ENCODE peak calls at places on chromosomes 12 and 14, in seven cellular contexts. One of them, this sample, is unnamed.

GRCh38 chr12:109485201-109485600 is 7.8 kb downstream of the UBE3B start:
- DNase-seq in K562: no peak
- DNase-seq in GM12878: no peak
- DNase-seq in HepG2: no peak
- DNase-seq in SK-N-SH: no peak
- DNase-seq in GM12892: no peak
- DNase-seq in H1: no peak
- DNase-seq in this sample: no peak

GRCh38 chr12:120869376-120869775 is 34.8 kb downstream of the SPPL3 start:
- DNase-seq in SK-N-SH: no peak
- DNase-seq in K562: no peak
- DNase-seq in GM12892: no peak
- DNase-seq in HepG2: no peak
- DNase-seq in GM12878: no peak
- DNase-seq in H1: no peak
- DNase-seq in this sample: no peak

GRCh38 chr12:27081668-27082091 is 698 bp downstream of the C12orf71 start:
- DNase-seq in SK-N-SH: no peak
- DNase-seq in HepG2: peak
- DNase-seq in H1: peak
- DNase-seq in K562: peak
- DNase-seq in GM12878: no peak
- DNase-seq in GM12892: no peak
- DNase-seq in this sample: no peak

GRCh38 chr12:132439333-132439904 is 50.5 kb upstream of the FBRSL1 start:
- DNase-seq in GM12878: no peak
- DNase-seq in HepG2: no peak
- DNase-seq in GM12892: no peak
- DNase-seq in H1: no peak
- DNase-seq in SK-N-SH: no peak
- DNase-seq in K562: no peak
- DNase-seq in this sample: no peak

GRCh38 chr12:45296046-45296586 is 80.2 kb downstream of the ANO6 start:
- DNase-seq in SK-N-SH: no peak
- DNase-seq in K562: no peak
- DNase-seq in HepG2: peak
- DNase-seq in H1: no peak
- DNase-seq in GM12892: no peak
- DNase-seq in GM12878: no peak
- DNase-seq in this sample: no peak

GRCh38 chr14:70096866-70097265 is 91.9 kb downstream of the SLC8A3 start:
- DNase-seq in GM12892: no peak
- DNase-seq in H1: no peak
- DNase-seq in GM12878: no peak
- DNase-seq in K562: peak
- DNase-seq in HepG2: peak
- DNase-seq in SK-N-SH: peak
- DNase-seq in this sample: no peak

GRCh38 chr14:64387232-64387737 is 868 bp upstream of the MTHFD1 start:
- DNase-seq in H1: no peak
- DNase-seq in GM12878: no peak
- DNase-seq in SK-N-SH: peak
- DNase-seq in GM12892: no peak
- DNase-seq in K562: peak
- DNase-seq in HepG2: peak
- DNase-seq in this sample: peak

GRCh38 chr12:111428081-111428727 is 22.5 kb downstream of the SH2B3 start:
- DNase-seq in K562: no peak
- DNase-seq in GM12892: no peak
- DNase-seq in GM12878: no peak
- DNase-seq in H1: no peak
- DNase-seq in SK-N-SH: no peak
- DNase-seq in HepG2: no peak
- DNase-seq in this sample: no peak

GRCh38 chr14:25570483-25570882 is 520.5 kb upstream of the STXBP6 start:
- DNase-seq in H1: no peak
- DNase-seq in K562: no peak
- DNase-seq in SK-N-SH: no peak
- DNase-seq in GM12878: no peak
- DNase-seq in HepG2: no peak
- DNase-seq in GM12892: no peak
- DNase-seq in this sample: no peak

GRCh38 chr12:42143401-42144173 is 1.1 kb downstream of the GXYLT1 start:
- DNase-seq in GM12878: no peak
- DNase-seq in HepG2: no peak
- DNase-seq in GM12892: no peak
- DNase-seq in K562: no peak
- DNase-seq in H1: no peak
- DNase-seq in SK-N-SH: peak
- DNase-seq in this sample: no peak

GRCh38 chr14:69580009-69580577 is 5.4 kb upstream of the CCDC177 start:
- DNase-seq in GM12892: no peak
- DNase-seq in SK-N-SH: peak
- DNase-seq in H1: no peak
- DNase-seq in K562: peak
- DNase-seq in HepG2: peak
- DNase-seq in GM12878: no peak
- DNase-seq in this sample: no peak

GRCh38 chr12:42893802-42894201 is 304.3 kb upstream of the PRICKLE1 start:
- DNase-seq in HepG2: no peak
- DNase-seq in H1: no peak
- DNase-seq in GM12878: no peak
- DNase-seq in K562: no peak
- DNase-seq in GM12892: no peak
- DNase-seq in SK-N-SH: no peak
- DNase-seq in this sample: no peak

GRCh38 chr14:99821519-99822165 is 28.4 kb downstream of the EML1 start:
- DNase-seq in GM12892: no peak
- DNase-seq in HepG2: no peak
- DNase-seq in GM12878: no peak
- DNase-seq in H1: no peak
- DNase-seq in SK-N-SH: peak
- DNase-seq in K562: no peak
- DNase-seq in this sample: no peak

GRCh38 chr12:30485230-30485890 is 210.3 kb downstream of the IPO8 start:
- DNase-seq in GM12892: no peak
- DNase-seq in H1: no peak
- DNase-seq in SK-N-SH: no peak
- DNase-seq in HepG2: no peak
- DNase-seq in GM12878: no peak
- DNase-seq in K562: no peak
- DNase-seq in this sample: no peak

GRCh38 chr12:45779936-45780335 is 50.4 kb downstream of the ARID2 start:
- DNase-seq in H1: no peak
- DNase-seq in HepG2: no peak
- DNase-seq in GM12878: no peak
- DNase-seq in SK-N-SH: no peak
- DNase-seq in K562: no peak
- DNase-seq in GM12892: no peak
- DNase-seq in this sample: no peak

GRCh38 chr12:123983822-123984485 is 10.9 kb downstream of the ZNF664 start:
- DNase-seq in HepG2: peak
- DNase-seq in GM12878: no peak
- DNase-seq in GM12892: peak
- DNase-seq in SK-N-SH: peak
- DNase-seq in K562: peak
- DNase-seq in H1: no peak
- DNase-seq in this sample: no peak

GRCh38 chr14:105151131-105151837 is 17.3 kb downstream of the JAG2 start:
- DNase-seq in HepG2: no peak
- DNase-seq in SK-N-SH: no peak
- DNase-seq in GM12878: no peak
- DNase-seq in H1: no peak
- DNase-seq in K562: no peak
- DNase-seq in GM12892: no peak
- DNase-seq in this sample: no peak

GRCh38 chr14:105151838-105152793 is 16.5 kb downstream of the JAG2 start:
- DNase-seq in GM12878: no peak
- DNase-seq in SK-N-SH: no peak
- DNase-seq in GM12892: no peak
- DNase-seq in H1: no peak
- DNase-seq in HepG2: no peak
- DNase-seq in K562: no peak
- DNase-seq in this sample: no peak

GRCh38 chr14:105153739-105154475 is 14.7 kb downstream of the JAG2 start:
- DNase-seq in SK-N-SH: no peak
- DNase-seq in H1: no peak
- DNase-seq in GM12878: no peak
- DNase-seq in HepG2: no peak
- DNase-seq in K562: no peak
- DNase-seq in GM12892: no peak
- DNase-seq in this sample: no peak

GRCh38 chr14:105153331-105153731 is 15.2 kb downstream of the JAG2 start:
- DNase-seq in H1: no peak
- DNase-seq in SK-N-SH: peak
- DNase-seq in K562: no peak
- DNase-seq in GM12878: no peak
- DNase-seq in GM12892: no peak
- DNase-seq in HepG2: no peak
- DNase-seq in this sample: no peak

GRCh38 chr14:105152794-105153241 is 15.8 kb downstream of the JAG2 start:
- DNase-seq in GM12878: no peak
- DNase-seq in K562: no peak
- DNase-seq in HepG2: no peak
- DNase-seq in H1: no peak
- DNase-seq in SK-N-SH: no peak
- DNase-seq in GM12892: no peak
- DNase-seq in this sample: no peak
- TF ChIP-seq TAF1 in GM12878: no peak
- TF ChIP-seq TAF1 in K562: no peak
- TF ChIP-seq TAF1 in HepG2: no peak
- TF ChIP-seq TAF1 in H1: no peak
- TF ChIP-seq TAF1 in SK-N-SH: no peak
- TF ChIP-seq TAF1 in GM12892: no peak
- TF ChIP-seq TAF1 in this sample: no peak

GRCh38 chr12:47397664-47398281 is 308.1 kb downstream of the RPAP3 start:
- DNase-seq in HepG2: peak
- DNase-seq in SK-N-SH: no peak
- DNase-seq in GM12892: no peak
- DNase-seq in K562: peak
- DNase-seq in H1: no peak
- DNase-seq in GM12878: no peak
- DNase-seq in this sample: no peak

GRCh38 chr12:47393403-47393790 is 312.4 kb downstream of the RPAP3 start:
- DNase-seq in GM12878: no peak
- DNase-seq in H1: no peak
- DNase-seq in SK-N-SH: no peak
- DNase-seq in K562: no peak
- DNase-seq in HepG2: no peak
- DNase-seq in GM12892: no peak
- DNase-seq in this sample: no peak

GRCh38 chr12:47394070-47394469 is 311.8 kb downstream of the RPAP3 start:
- DNase-seq in HepG2: no peak
- DNase-seq in K562: no peak
- DNase-seq in H1: no peak
- DNase-seq in GM12878: no peak
- DNase-seq in GM12892: no peak
- DNase-seq in SK-N-SH: no peak
- DNase-seq in this sample: no peak

GRCh38 chr12:47400251-47400650 is 305.6 kb downstream of the RPAP3 start:
- DNase-seq in H1: no peak
- DNase-seq in SK-N-SH: no peak
- DNase-seq in HepG2: no peak
- DNase-seq in GM12892: no peak
- DNase-seq in K562: no peak
- DNase-seq in GM12878: no peak
- DNase-seq in this sample: no peak

GRCh38 chr12:47396902-47397663 is 308.7 kb downstream of the RPAP3 start:
- DNase-seq in K562: no peak
- DNase-seq in HepG2: no peak
- DNase-seq in GM12892: no peak
- DNase-seq in GM12878: no peak
- DNase-seq in SK-N-SH: no peak
- DNase-seq in H1: no peak
- DNase-seq in this sample: no peak
- TF ChIP-seq TAF1 in K562: no peak
- TF ChIP-seq TAF1 in HepG2: no peak
- TF ChIP-seq TAF1 in GM12892: no peak
- TF ChIP-seq TAF1 in GM12878: no peak
- TF ChIP-seq TAF1 in SK-N-SH: no peak
- TF ChIP-seq TAF1 in H1: no peak
- TF ChIP-seq TAF1 in this sample: no peak

GRCh38 chr14:95922080-95922479 is 45.4 kb downstream of the TUNAR start:
- DNase-seq in H1: no peak
- DNase-seq in K562: no peak
- DNase-seq in GM12892: no peak
- DNase-seq in HepG2: no peak
- DNase-seq in SK-N-SH: no peak
- DNase-seq in GM12878: no peak
- DNase-seq in this sample: no peak
- TF ChIP-seq TAF1 in H1: no peak
- TF ChIP-seq TAF1 in K562: no peak
- TF ChIP-seq TAF1 in GM12892: no peak
- TF ChIP-seq TAF1 in HepG2: no peak
- TF ChIP-seq TAF1 in SK-N-SH: no peak
- TF ChIP-seq TAF1 in GM12878: no peak
- TF ChIP-seq TAF1 in this sample: no peak

GRCh38 chr12:6751767-6752166 is 1.2 kb downstream of the MLF2 start:
- DNase-seq in GM12878: no peak
- DNase-seq in K562: no peak
- DNase-seq in SK-N-SH: no peak
- DNase-seq in H1: no peak
- DNase-seq in GM12892: no peak
- DNase-seq in HepG2: no peak
- DNase-seq in this sample: no peak

GRCh38 chr12:6750506-6750905 is 2.4 kb downstream of the MLF2 start:
- DNase-seq in K562: no peak
- DNase-seq in SK-N-SH: no peak
- DNase-seq in GM12878: no peak
- DNase-seq in HepG2: no peak
- DNase-seq in H1: no peak
- DNase-seq in GM12892: no peak
- DNase-seq in this sample: no peak

GRCh38 chr12:6748761-6749160 is 4.2 kb downstream of the MLF2 start:
- DNase-seq in GM12878: no peak
- DNase-seq in SK-N-SH: no peak
- DNase-seq in GM12892: no peak
- DNase-seq in H1: no peak
- DNase-seq in K562: no peak
- DNase-seq in HepG2: no peak
- DNase-seq in this sample: no peak

GRCh38 chr12:6742833-6743232 is 10.1 kb downstream of the MLF2 start:
- DNase-seq in SK-N-SH: no peak
- DNase-seq in GM12878: no peak
- DNase-seq in GM12892: no peak
- DNase-seq in H1: no peak
- DNase-seq in HepG2: no peak
- DNase-seq in K562: no peak
- DNase-seq in this sample: no peak

GRCh38 chr12:6745751-6746525 is 7.0 kb downstream of the MLF2 start:
- DNase-seq in K562: no peak
- DNase-seq in GM12892: no peak
- DNase-seq in H1: no peak
- DNase-seq in HepG2: no peak
- DNase-seq in GM12878: no peak
- DNase-seq in SK-N-SH: no peak
- DNase-seq in this sample: no peak
- TF ChIP-seq TAF1 in K562: no peak
- TF ChIP-seq TAF1 in GM12892: no peak
- TF ChIP-seq TAF1 in H1: no peak
- TF ChIP-seq TAF1 in HepG2: no peak
- TF ChIP-seq TAF1 in GM12878: peak
- TF ChIP-seq TAF1 in SK-N-SH: no peak
- TF ChIP-seq TAF1 in this sample: no peak

GRCh38 chr14:52399886-52400599 is 85.9 kb downstream of the PTGER2 start:
- DNase-seq in GM12878: no peak
- DNase-seq in SK-N-SH: no peak
- DNase-seq in GM12892: no peak
- DNase-seq in H1: no peak
- DNase-seq in HepG2: no peak
- DNase-seq in K562: no peak
- DNase-seq in this sample: no peak
- TF ChIP-seq TAF1 in GM12878: no peak
- TF ChIP-seq TAF1 in SK-N-SH: no peak
- TF ChIP-seq TAF1 in GM12892: no peak
- TF ChIP-seq TAF1 in H1: no peak
- TF ChIP-seq TAF1 in HepG2: no peak
- TF ChIP-seq TAF1 in K562: no peak
- TF ChIP-seq TAF1 in this sample: no peak

This sample was measured in GM12891.